ENCODE peak calls at places on chromosomes 4 and X, in six cellular contexts. O, I, U, Q, A and R are unnamed samples.

GRCh38 chr4:129145222-129145730 is 49.3 kb downstream of the C4orf33 start:
- DNase-seq in O (no peak), I (no peak), U (no peak), Q (no peak), A (no peak), R (no peak)

GRCh38 chr4:23333556-23333945 is 556.3 kb downstream of the PPARGC1A start:
- DNase-seq in O (no peak), I (no peak), U (no peak), Q (peak; percentile 40), A (no peak), R (no peak)

GRCh38 chrX:131816551-131817136 is 206.5 kb upstream of the STK26 start:
- DNase-seq in O (no peak), I (no peak), U (no peak), Q (peak; percentile 91), A (peak; percentile 0), R (peak; percentile 89)

GRCh38 chr4:158769175-158769831 is 477 bp downstream of the FNIP2 start:
- DNase-seq in O (peak; percentile 83), I (no peak), U (peak; percentile 15), Q (no peak), A (no peak), R (peak; percentile 41)

GRCh38 chr4:176066757-176067156 is 1.1 kb downstream of the WDR17 start:
- DNase-seq in O (no peak), I (no peak), U (no peak), Q (no peak), A (no peak), R (no peak)

GRCh38 chr4:151644625-151645024 is 116.2 kb downstream of the GATB start:
- DNase-seq in O (no peak), I (peak; percentile 28), U (peak; percentile 12), Q (no peak), A (peak; percentile 34), R (no peak)

GRCh38 chr4:106314960-106315359 is 1.0 kb downstream of the TBCK start:
- DNase-seq in O (no peak), I (no peak), U (no peak), Q (no peak), A (no peak), R (no peak)

GRCh38 chr4:150781108-150781663 is 199.2 kb downstream of the MAB21L2 start:
- DNase-seq in O (no peak), I (no peak), U (no peak), Q (no peak), A (no peak), R (no peak)

GRCh38 chrX:140526138-140526537 is 21.3 kb upstream of the SOX3 start:
- DNase-seq in O (no peak), I (no peak), U (no peak), Q (no peak), A (no peak), R (no peak)

GRCh38 chr4:8274772-8275241 is 5.3 kb downstream of the HTRA3 start:
- DNase-seq in O (peak; percentile 95), I (no peak), U (no peak), Q (peak; percentile 97), A (no peak), R (no peak)

GRCh38 chr4:105541420-105541819 is 11.0 kb upstream of the ARHGEF38 start:
- DNase-seq in O (no peak), I (no peak), U (peak; percentile 56), Q (no peak), A (no peak), R (no peak)

GRCh38 chr4:124953059-124953850 is 240.7 kb upstream of the ANKRD50 start:
- DNase-seq in O (no peak), I (no peak), U (no peak), Q (peak; percentile 90), A (no peak), R (no peak)

GRCh38 chr4:80005863-80006262 is 67.2 kb downstream of the ANTXR2 start:
- DNase-seq in O (no peak), I (peak; percentile 12), U (no peak), Q (peak; percentile 47), A (no peak), R (no peak)

GRCh38 chr4:155705664-155706063 is 39.0 kb downstream of the GUCY1A1 start:
- DNase-seq in O (no peak), I (no peak), U (no peak), Q (peak; percentile 2), A (no peak), R (no peak)

GRCh38 chrX:97672138-97672537 is 788.4 kb downstream of the RPA4 start:
- DNase-seq in O (no peak), I (no peak), U (no peak), Q (no peak), A (no peak), R (no peak)

GRCh38 chrX:9775930-9776329 is 10.3 kb upstream of the GPR143 start:
- DNase-seq in O (no peak), I (no peak), U (no peak), Q (no peak), A (no peak), R (no peak)

GRCh38 chr4:155972098-155972497 is 18.4 kb upstream of the CTSO start:
- DNase-seq in O (no peak), I (no peak), U (no peak), Q (peak; percentile 62), A (no peak), R (no peak)

GRCh38 chrX:17923546-17923945 is 62.4 kb upstream of the RAI2 start:
- DNase-seq in O (no peak), I (peak; percentile 40), U (peak; percentile 26), Q (no peak), A (no peak), R (no peak)

GRCh38 chr4:23788460-23788859 is 101.4 kb downstream of the PPARGC1A start:
- DNase-seq in O (no peak), I (no peak), U (no peak), Q (peak; percentile 7), A (no peak), R (no peak)

GRCh38 chrX:1418901-1419544 is 27.1 kb upstream of the SLC25A6 start:
- DNase-seq in O (peak; percentile 66), I (no peak), U (no peak), Q (no peak), A (no peak), R (no peak)

GRCh38 chrX:78513996-78514745 is 145.0 kb downstream of the RTL3 start:
- DNase-seq in O (no peak), I (no peak), U (no peak), Q (peak; percentile 24), A (no peak), R (no peak)

GRCh38 chr4:186657766-186658165 is 65.9 kb downstream of the FAT1 start:
- DNase-seq in O (no peak), I (no peak), U (peak; percentile 83), Q (peak; percentile 6), A (no peak), R (no peak)

GRCh38 chrX:129566081-129566480 is 26.0 kb downstream of the OCRL start:
- DNase-seq in O (no peak), I (no peak), U (no peak), Q (peak; percentile 70), A (no peak), R (no peak)

GRCh38 chrX:111387470-111387869 is 24.5 kb downstream of the DCX start:
- DNase-seq in O (no peak), I (no peak), U (no peak), Q (no peak), A (no peak), R (no peak)

GRCh38 chr4:37715889-37716402 is 29.8 kb upstream of the RELL1 start:
- DNase-seq in O (no peak), I (no peak), U (peak; percentile 45), Q (peak; percentile 32), A (no peak), R (no peak)

GRCh38 chr4:52926575-52926974 is 64.5 kb downstream of the RASL11B start:
- DNase-seq in O (no peak), I (peak; percentile 20), U (no peak), Q (no peak), A (no peak), R (no peak)
- H3K4me3 ChIP-seq in O (no peak overlapping the region), I (no peak overlapping the region), U (no peak overlapping the region), Q (no peak overlapping the region), A (no peak overlapping the region), R (no peak overlapping the region)

GRCh38 chr4:39151120-39151713 is 31.1 kb upstream of the WDR19 start:
- DNase-seq in O (no peak), I (no peak), U (no peak), Q (peak; percentile 73), A (peak; percentile 65), R (no peak)

GRCh38 chr4:39157520-39157919 is 24.8 kb upstream of the WDR19 start:
- DNase-seq in O (no peak), I (no peak), U (no peak), Q (no peak), A (no peak), R (no peak)

GRCh38 chr4:39154009-39154408 is 28.3 kb upstream of the WDR19 start:
- DNase-seq in O (no peak), I (no peak), U (no peak), Q (no peak), A (no peak), R (no peak)
- H3K4me3 ChIP-seq in O (no peak overlapping the region), I (no peak overlapping the region), U (no peak overlapping the region), Q (no peak overlapping the region), A (no peak overlapping the region), R (no peak overlapping the region)

GRCh38 chrX:77444075-77444474 is 3.1 kb upstream of the FGF16 start:
- DNase-seq in O (no peak), I (no peak), U (no peak), Q (no peak), A (no peak), R (no peak)

GRCh38 chrX:77448170-77448569 is 981 bp downstream of the FGF16 start:
- DNase-seq in O (no peak), I (no peak), U (no peak), Q (no peak), A (no peak), R (no peak)

GRCh38 chrX:77446029-77446585 is 1.1 kb upstream of the FGF16 start:
- DNase-seq in O (no peak), I (no peak), U (no peak), Q (no peak), A (no peak), R (no peak)

GRCh38 chrX:77447339-77448149 is at the start of gene FGF16:
- DNase-seq in O (peak; percentile 73), I (no peak), U (no peak), Q (no peak), A (no peak), R (peak; percentile 19)

DNA sequence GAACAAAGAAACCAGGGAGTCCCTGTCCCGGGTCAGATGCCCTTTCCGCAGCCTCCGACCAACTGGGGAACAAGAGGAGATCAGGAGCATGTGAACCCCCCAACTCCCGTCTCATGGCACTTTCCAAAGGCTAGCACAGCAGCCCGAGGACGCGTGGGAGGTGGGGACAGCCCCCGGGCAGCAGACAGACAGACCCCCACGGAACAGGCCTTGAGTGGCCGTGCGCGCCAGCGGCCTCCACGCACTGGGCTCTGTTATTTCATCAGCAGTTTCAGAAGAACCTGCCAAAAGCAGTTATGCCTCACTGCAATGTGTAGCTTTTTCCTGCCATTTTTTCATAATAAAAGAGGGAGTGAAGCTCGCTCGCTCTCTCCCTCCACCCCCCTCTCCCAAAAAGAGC is 349 bp upstream of the FGF16 start:
- DNase-seq in O (no peak), I (no peak), U (no peak), Q (peak; percentile 74), A (no peak), R (no peak)
- H3K4me3 ChIP-seq in O (peak overlapping the region; percentile 13), I (no peak overlapping the region), U (no peak overlapping the region), Q (peak overlapping the region; percentile 60), A (no peak overlapping the region), R (peak overlapping the region; percentile 32)

DNA sequence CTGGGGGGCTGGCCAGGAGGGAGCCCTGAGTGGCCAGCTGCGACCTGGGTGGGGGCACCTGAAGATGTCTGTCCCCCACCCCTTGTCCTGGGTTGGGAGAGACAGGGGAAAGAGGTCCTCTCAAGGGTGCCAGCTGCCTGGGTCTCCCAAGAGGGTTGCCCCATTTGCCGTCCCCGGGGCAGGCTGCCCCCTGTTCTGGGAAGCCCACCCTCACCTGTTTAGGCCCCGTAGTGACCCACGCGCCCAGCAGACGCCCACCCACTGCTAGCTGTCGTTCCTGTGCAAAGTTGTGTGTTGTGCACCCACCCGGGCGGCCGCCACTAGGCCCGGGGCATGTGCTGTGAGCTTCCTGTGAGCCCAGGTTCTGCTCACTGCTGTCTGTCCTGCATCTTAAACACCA is 25.5 kb upstream of the PNMA3 start:
- DNase-seq in O (no peak), I (no peak), U (no peak), Q (no peak), A (no peak), R (no peak)
- H3K4me3 ChIP-seq in O (no peak overlapping the region), I (no peak overlapping the region), U (no peak overlapping the region), Q (no peak overlapping the region), A (no peak overlapping the region), R (no peak overlapping the region)